ENCODE peak calls at places on chromosome 21, in six cellular contexts. X, D, Q, L, R and F are unnamed samples.
A peak's percentile ranks its signal among the peaks of the same experiment; 100 is the strongest.

GRCh38 chr21:40635336-40635735 is 211.6 kb downstream of the DSCAM start:
- DNase-seq in X (no peak), D (no peak), Q (no peak), L (no peak), R (no peak), F (no peak)

GRCh38 chr21:46645840-46646239 is 10.4 kb downstream of the PRMT2 start:
- DNase-seq in X (no peak), D (no peak), Q (no peak), L (no peak), R (no peak), F (no peak)

GRCh38 chr21:41678944-41679343 is 87.9 kb downstream of the RIPK4 start:
- DNase-seq in X (peak; percentile 88), D (no peak), Q (peak; percentile 97), L (peak; percentile 95), R (peak; percentile 95), F (peak; percentile 83)

GRCh38 chr21:33419538-33420123 is 16.4 kb downstream of the IFNGR2 start:
- DNase-seq in X (no peak), D (no peak), Q (peak; percentile 68), L (no peak), R (no peak), F (no peak)

GRCh38 chr21:41509733-41510132 is 1.8 kb upstream of the TMPRSS2 start:
- DNase-seq in X (no peak), D (no peak), Q (no peak), L (no peak), R (no peak), F (no peak)

GRCh38 chr21:42039911-42040351 is 29.8 kb upstream of the ZBTB21 start:
- DNase-seq in X (no peak), D (no peak), Q (no peak), L (no peak), R (no peak), F (no peak)

GRCh38 chr21:17607684-17608083 is 5.0 kb downstream of the BTG3 start:
- DNase-seq in X (no peak), D (no peak), Q (no peak), L (no peak), R (no peak), F (no peak)

GRCh38 chr21:35254006-35254751 is 205.1 kb upstream of the RUNX1 start:
- DNase-seq in X (no peak), D (no peak), Q (no peak), L (no peak), R (no peak), F (no peak)

GRCh38 chr21:46079357-46080170 is 18.3 kb upstream of the COL6A2 start:
- DNase-seq in X (peak; percentile 21), D (no peak), Q (peak; percentile 64), L (peak; percentile 59), R (no peak), F (peak; percentile 5)

GRCh38 chr21:35045539-35046222 is 3.4 kb downstream of the RUNX1 start:
- DNase-seq in X (no peak), D (no peak), Q (no peak), L (no peak), R (no peak), F (no peak)

GRCh38 chr21:34886554-34887385 is 162.3 kb downstream of the RUNX1 start:
- DNase-seq in X (peak; percentile 21), D (no peak), Q (no peak), L (peak; percentile 77), R (peak; percentile 51), F (no peak)

GRCh38 chr21:41396452-41397107 is 29.5 kb upstream of the MX1 start:
- DNase-seq in X (no peak), D (no peak), Q (peak; percentile 58), L (peak; percentile 81), R (no peak), F (no peak)

GRCh38 chr21:41781047-41781405 is 14.2 kb upstream of the RIPK4 start:
- DNase-seq in X (no peak), D (no peak), Q (no peak), L (no peak), R (no peak), F (no peak)

GRCh38 chr21:14523234-14523633 is 22.9 kb downstream of the SAMSN1 start:
- DNase-seq in X (no peak), D (no peak), Q (no peak), L (no peak), R (no peak), F (no peak)
- H3K27ac ChIP-seq in X (no peak overlapping the region), D (no peak overlapping the region), Q (no peak overlapping the region), L (no peak overlapping the region), R (no peak overlapping the region), F (no peak overlapping the region)

GRCh38 chr21:25881524-25882376 is 147.0 kb downstream of the GABPA start:
- DNase-seq in X (peak; percentile 59), D (peak; percentile 21), Q (peak; percentile 81), L (peak; percentile 77), R (peak; percentile 75), F (peak; percentile 75)

GRCh38 chr21:25878334-25878733 is 143.6 kb downstream of the GABPA start:
- DNase-seq in X (no peak), D (no peak), Q (no peak), L (no peak), R (no peak), F (no peak)

GRCh38 chr21:25879203-25879602 is 144.4 kb downstream of the GABPA start:
- DNase-seq in X (no peak), D (no peak), Q (no peak), L (no peak), R (no peak), F (no peak)
- H3K27ac ChIP-seq in X (no peak overlapping the region), D (no peak overlapping the region), Q (no peak overlapping the region), L (no peak overlapping the region), R (no peak overlapping the region), F (no peak overlapping the region)

GRCh38 chr21:29115899-29116298 is 14.5 kb upstream of the MAP3K7CL start:
- DNase-seq in X (no peak), D (no peak), Q (no peak), L (no peak), R (no peak), F (no peak)
- H3K27ac ChIP-seq in X (no peak overlapping the region), D (no peak overlapping the region), Q (no peak overlapping the region), L (no peak overlapping the region), R (no peak overlapping the region), F (no peak overlapping the region)

GRCh38 chr21:38920631-38921398 is 115.1 kb downstream of the ETS2 start:
- DNase-seq in X (no peak), D (no peak), Q (no peak), L (no peak), R (no peak), F (no peak)
- H3K27ac ChIP-seq in X (peak overlapping the region; percentile 5), D (no peak overlapping the region), Q (peak overlapping the region; percentile 68), L (no peak overlapping the region), R (no peak overlapping the region), F (no peak overlapping the region)

GRCh38 chr21:44335266-44336059 is 3.7 kb downstream of the CFAP410 start:
- DNase-seq in X (no peak), D (no peak), Q (no peak), L (no peak), R (no peak), F (no peak)

GRCh38 chr21:44332383-44332782 is 6.8 kb downstream of the CFAP410 start:
- DNase-seq in X (no peak), D (no peak), Q (no peak), L (no peak), R (no peak), F (no peak)

GRCh38 chr21:44333701-44334636 is 5.2 kb downstream of the CFAP410 start:
- DNase-seq in X (no peak), D (no peak), Q (no peak), L (no peak), R (no peak), F (no peak)

GRCh38 chr21:44332965-44333364 is 6.2 kb downstream of the CFAP410 start:
- DNase-seq in X (no peak), D (no peak), Q (no peak), L (no peak), R (no peak), F (no peak)

GRCh38 chr21:44334637-44335030 is 4.6 kb downstream of the CFAP410 start:
- DNase-seq in X (no peak), D (no peak), Q (no peak), L (no peak), R (no peak), F (no peak)
- H3K27ac ChIP-seq in X (no peak overlapping the region), D (no peak overlapping the region), Q (no peak overlapping the region), L (no peak overlapping the region), R (no peak overlapping the region), F (no peak overlapping the region)

GRCh38 chr21:45041351-45041805 is 33.0 kb upstream of the ADARB1 start:
- DNase-seq in X (no peak), D (no peak), Q (peak; percentile 93), L (peak; percentile 81), R (no peak), F (no peak)

GRCh38 chr21:45040114-45040715 is 34.2 kb upstream of the ADARB1 start:
- DNase-seq in X (no peak), D (no peak), Q (no peak), L (peak; percentile 60), R (no peak), F (no peak)

GRCh38 chr21:45041984-45042663 is 32.3 kb upstream of the ADARB1 start:
- DNase-seq in X (no peak), D (no peak), Q (no peak), L (no peak), R (no peak), F (no peak)

GRCh38 chr21:45039309-45040113 is 34.9 kb upstream of the ADARB1 start:
- DNase-seq in X (no peak), D (no peak), Q (no peak), L (no peak), R (no peak), F (no peak)

GRCh38 chr21:45040739-45041138 is 33.6 kb upstream of the ADARB1 start:
- DNase-seq in X (no peak), D (no peak), Q (no peak), L (no peak), R (no peak), F (no peak)
- H3K27ac ChIP-seq in X (no peak overlapping the region), D (no peak overlapping the region), Q (peak overlapping the region; percentile 41), L (peak overlapping the region; percentile 80), R (no peak overlapping the region), F (no peak overlapping the region)

DNA sequence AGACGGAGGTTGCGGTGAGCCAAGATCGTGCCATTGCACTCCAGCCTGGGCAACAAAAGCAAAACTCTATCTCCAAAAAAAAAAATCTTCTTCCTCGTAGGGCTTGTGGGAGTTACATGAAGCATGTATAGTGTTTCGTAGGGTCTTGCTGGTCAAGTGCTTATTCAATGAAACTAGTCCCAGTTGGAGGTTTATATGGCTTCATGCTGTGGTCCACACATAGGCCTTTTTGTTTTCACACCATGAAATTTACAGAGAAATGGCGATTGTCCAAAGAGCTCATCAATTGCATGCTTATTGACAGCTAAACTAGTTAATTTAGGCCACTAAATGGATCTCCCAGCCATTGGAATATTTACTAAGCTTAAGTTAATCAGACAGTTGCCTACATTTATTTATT is 29.6 kb downstream of the HUNK start:
- DNase-seq in X (no peak), D (no peak), Q (no peak), L (no peak), R (no peak), F (no peak)
- H3K27ac ChIP-seq in X (no peak overlapping the region), D (no peak overlapping the region), Q (no peak overlapping the region), L (no peak overlapping the region), R (no peak overlapping the region), F (no peak overlapping the region)